ENCODE peak calls at places on chromosomes 4 and X, in six cellular contexts. K is endodermal cell, V is OCI-LY7, L is ovary, P is bronchial epithelial cell, Y is transverse colon. R is an unnamed sample.
A peak's percentile ranks its signal among the peaks of the same experiment; 100 is the strongest.

GRCh38 chrX:100895365-100896075 is 21.4 kb upstream of the NOX1 start:
- DNase-seq in K (peak; percentile 72), V (peak; percentile 67), L (no peak), P (peak; percentile 94), Y (peak; percentile 28), R (no peak)

GRCh38 chr4:182893490-182893889 is 23.7 kb downstream of the DCTD start:
- DNase-seq in K (no peak), V (no peak), L (no peak), P (no peak), Y (no peak), R (no peak)

GRCh38 chrX:118100091-118100490 is 16.5 kb downstream of the KLHL13 start:
- DNase-seq in K (no peak), V (no peak), L (no peak), P (no peak), Y (no peak), R (no peak)

GRCh38 chr4:4585012-4585670 is 43.3 kb upstream of the STX18 start:
- DNase-seq in K (no peak), V (no peak), L (no peak), P (peak; percentile 68), Y (no peak), R (no peak)

GRCh38 chr4:74661427-74662171 is 132.7 kb downstream of the BTC start:
- DNase-seq in K (no peak), V (no peak), L (no peak), P (peak; percentile 88), Y (no peak), R (no peak)

GRCh38 chr4:152965614-152966013 is 29.5 kb downstream of the FHDC1 start:
- DNase-seq in K (no peak), V (no peak), L (no peak), P (no peak), Y (no peak), R (no peak)

GRCh38 chr4:2804449-2804972 is 11.6 kb downstream of the SH3BP2 start:
- DNase-seq in K (no peak), V (no peak), L (peak; percentile 37), P (no peak), Y (no peak), R (peak; percentile 4)

GRCh38 chrX:110318664-110318968 is 731 bp upstream of the AMMECR1 start:
- DNase-seq in K (no peak), V (peak; percentile 60), L (no peak), P (peak; percentile 31), Y (no peak), R (no peak)

GRCh38 chr4:37528161-37528560 is 158.0 kb downstream of the RELL1 start:
- DNase-seq in K (no peak), V (no peak), L (no peak), P (peak; percentile 80), Y (no peak), R (no peak)

GRCh38 chr4:45063701-45064100 is 337.3 kb upstream of the GNPDA2 start:
- DNase-seq in K (peak; percentile 52), V (no peak), L (no peak), P (no peak), Y (no peak), R (no peak)

GRCh38 chr4:182014989-182015388 is 228.2 kb upstream of the TENM3 start:
- DNase-seq in K (no peak), V (no peak), L (no peak), P (no peak), Y (no peak), R (no peak)

GRCh38 chr4:16231570-16232252 is 5.4 kb upstream of the TAPT1 start:
- DNase-seq in K (no peak), V (no peak), L (no peak), P (no peak), Y (no peak), R (no peak)

GRCh38 chr4:186724048-186724860 is 598 bp upstream of the FAT1 start:
- DNase-seq in K (peak; percentile 88), V (no peak), L (peak; percentile 80), P (no peak), Y (peak; percentile 58), R (peak; percentile 25)

GRCh38 chr4:159768011-159768410 is 665.1 kb downstream of the RAPGEF2 start:
- DNase-seq in K (no peak), V (no peak), L (no peak), P (no peak), Y (no peak), R (no peak)

GRCh38 chr4:41161355-41161754 is 53.0 kb downstream of the APBB2 start:
- DNase-seq in K (no peak), V (no peak), L (no peak), P (no peak), Y (no peak), R (no peak)

GRCh38 chrX:39900788-39901170 is 197.0 kb downstream of the BCOR start:
- DNase-seq in K (peak; percentile 67), V (no peak), L (peak; percentile 36), P (no peak), Y (no peak), R (no peak)

GRCh38 chr4:81040175-81040659 is 9.7 kb downstream of the BMP3 start:
- DNase-seq in K (no peak), V (peak; percentile 82), L (no peak), P (peak; percentile 38), Y (no peak), R (no peak)

GRCh38 chrX:136497556-136498048 is at the start of gene HTATSF1:
- DNase-seq in K (no peak), V (no peak), L (no peak), P (peak; percentile 4), Y (no peak), R (no peak)

GRCh38 chr4:111136438-111136837 is 513.6 kb upstream of the PITX2 start:
- DNase-seq in K (no peak), V (no peak), L (no peak), P (peak; percentile 3), Y (no peak), R (no peak)

GRCh38 chrX:38882894-38883620 is 81.8 kb downstream of the MID1IP1 start:
- DNase-seq in K (no peak), V (peak; percentile 53), L (no peak), P (peak; percentile 94), Y (no peak), R (no peak)

GRCh38 chr4:113483131-113483530 is 278.4 kb downstream of the CAMK2D start:
- DNase-seq in K (no peak), V (no peak), L (no peak), P (no peak), Y (no peak), R (no peak)

GRCh38 chrX:41452565-41452964 is 5.4 kb downstream of the NYX start:
- DNase-seq in K (no peak), V (no peak), L (no peak), P (no peak), Y (no peak), R (no peak)

GRCh38 chr4:39883645-39884044 is 94.1 kb downstream of the PDS5A start:
- DNase-seq in K (no peak), V (no peak), L (no peak), P (peak; percentile 2), Y (no peak), R (no peak)

GRCh38 chrX:19566359-19567141 is 51.2 kb upstream of the MAP3K15 start:
- DNase-seq in K (no peak), V (peak; percentile 87), L (no peak), P (no peak), Y (peak; percentile 14), R (no peak)

GRCh38 chr4:115323106-115323684 is 209.8 kb upstream of the NDST4 start:
- DNase-seq in K (no peak), V (no peak), L (no peak), P (no peak), Y (no peak), R (no peak)

GRCh38 chrX:25067271-25068172 is 51.8 kb upstream of the ARX start:
- DNase-seq in K (no peak), V (no peak), L (no peak), P (no peak), Y (no peak), R (no peak)
- H3K4me3 ChIP-seq in K (no peak overlapping the region), V (no peak overlapping the region), L (no peak overlapping the region), P (no peak overlapping the region), Y (no peak overlapping the region), R (no peak overlapping the region)

GRCh38 chr4:717601-718320 is 12.1 kb downstream of the PCGF3 start:
- DNase-seq in K (no peak), V (no peak), L (no peak), P (no peak), Y (no peak), R (peak; percentile 69)

GRCh38 chr4:712916-713632 is 7.4 kb downstream of the PCGF3 start:
- DNase-seq in K (no peak), V (no peak), L (no peak), P (no peak), Y (no peak), R (no peak)

GRCh38 chr4:712093-712492 is 6.5 kb downstream of the PCGF3 start:
- DNase-seq in K (no peak), V (no peak), L (no peak), P (no peak), Y (no peak), R (no peak)

GRCh38 chr4:710916-711315 is 5.3 kb downstream of the PCGF3 start:
- DNase-seq in K (no peak), V (no peak), L (no peak), P (no peak), Y (no peak), R (no peak)

GRCh38 chr4:714087-714486 is 8.5 kb downstream of the PCGF3 start:
- DNase-seq in K (no peak), V (no peak), L (no peak), P (no peak), Y (no peak), R (no peak)
- H3K36me3 ChIP-seq in K (peaks cover 33% of the 10 kb centered on the region), V (peaks cover 39% of the 10 kb centered on the region), L (no peaks in the 10 kb centered on the region), P (no peaks in the 10 kb centered on the region), Y (no peaks in the 10 kb centered on the region), R (no peaks in the 10 kb centered on the region)

GRCh38 chr4:88029556-88029955 is 22.1 kb downstream of the PKD2 start:
- DNase-seq in K (no peak), V (no peak), L (no peak), P (no peak), Y (no peak), R (no peak)
- H3K4me3 ChIP-seq in K (no peak overlapping the region), V (no peak overlapping the region), L (no peak overlapping the region), P (no peak overlapping the region), Y (no peak overlapping the region), R (no peak overlapping the region)

GRCh38 chr4:13588954-13589353 is 38.6 kb downstream of the BOD1L1 start:
- DNase-seq in K (no peak), V (no peak), L (no peak), P (no peak), Y (no peak), R (no peak)

GRCh38 chr4:13592220-13592619 is 35.3 kb downstream of the BOD1L1 start:
- DNase-seq in K (no peak), V (no peak), L (no peak), P (no peak), Y (no peak), R (no peak)

GRCh38 chr4:13590766-13591165 is 36.8 kb downstream of the BOD1L1 start:
- DNase-seq in K (no peak), V (no peak), L (no peak), P (no peak), Y (no peak), R (no peak)
- H3K36me3 ChIP-seq in K (peaks cover 78% of the 10 kb centered on the region), V (peaks cover 83% of the 10 kb centered on the region), L (no peaks in the 10 kb centered on the region), P (peaks cover 7% of the 10 kb centered on the region), Y (no peaks in the 10 kb centered on the region), R (peaks cover 54% of the 10 kb centered on the region)